ENCODE peak calls at places on chromosomes 6 and 20, in eight cellular contexts. U is activated B cell treated with CpG ODN at 0.5 μM for 24 hours, L is heart left ventricle, P is lung, C is fibroblast of the aortic adventitia, R is endothelial cell, Z is choroid plexus epithelial cell, J is GM13977. V is an unnamed sample.

GRCh38 chr20:32343438-32343837 is 14.7 kb upstream of the ASXL1 start:
- DNase-seq in R (no peak), L (no peak), C (peak; percentile 78), J (no peak), U (no peak), P (no peak), Z (peak; percentile 67), V (no peak)

GRCh38 chr20:52313335-52313963 is 121.9 kb upstream of the ZFP64 start:
- DNase-seq in C (peak; percentile 13), R (peak; percentile 9), P (no peak), L (no peak), J (no peak), U (no peak), Z (peak; percentile 59), V (no peak)

GRCh38 chr20:41149679-41150131 is 12.4 kb downstream of the PLCG1 start:
- DNase-seq in U (no peak), L (no peak), J (no peak), Z (peak; percentile 62), C (peak; percentile 77), P (no peak), R (no peak), V (no peak)

GRCh38 chr6:91352285-91352684 is 765.4 kb upstream of the MAP3K7 start:
- DNase-seq in R (no peak), J (no peak), U (no peak), Z (no peak), L (no peak), C (no peak), P (no peak), V (no peak)

GRCh38 chr6:170402318-170403040 is 95.9 kb downstream of the FAM120B start:
- DNase-seq in J (no peak), L (no peak), U (no peak), R (no peak), Z (no peak), C (no peak), P (no peak), V (no peak)

GRCh38 chr6:55277628-55278003 is 49.7 kb upstream of the GFRAL start:
- DNase-seq in R (no peak), J (no peak), Z (no peak), C (no peak), U (no peak), P (no peak), L (no peak), V (no peak)

GRCh38 chr6:117188627-117189201 is 76.6 kb upstream of the VGLL2 start:
- DNase-seq in L (no peak), J (no peak), Z (peak; percentile 12), P (no peak), R (no peak), C (no peak), U (no peak), V (no peak)

GRCh38 chr20:49607568-49607967 is 39.6 kb upstream of the PTGIS start:
- DNase-seq in C (no peak), L (no peak), J (no peak), Z (no peak), R (no peak), P (no peak), U (no peak), V (no peak)

GRCh38 chr20:2606507-2607006 is 45.9 kb upstream of the NOP56 start:
- DNase-seq in C (no peak), L (no peak), Z (peak; percentile 7), R (no peak), P (no peak), J (no peak), U (no peak), V (no peak)

GRCh38 chr20:45419188-45420091 is 3.5 kb downstream of the PIGT start:
- DNase-seq in U (no peak), Z (peak; percentile 81), C (peak; percentile 99), R (no peak), P (peak; percentile 67), L (no peak), J (peak; percentile 48), V (peak; percentile 47)

GRCh38 chr6:18307006-18307405 is 42.7 kb upstream of the DEK start:
- DNase-seq in J (no peak), C (peak; percentile 37), P (no peak), Z (peak; percentile 74), U (no peak), R (no peak), L (no peak), V (no peak)

GRCh38 chr6:155100087-155100486 is 105.0 kb downstream of the TIAM2 start:
- DNase-seq in P (no peak), U (no peak), L (peak; percentile 73), J (no peak), R (no peak), Z (no peak), C (no peak), V (no peak)

GRCh38 chr20:10576411-10576810 is 97.4 kb downstream of the JAG1 start:
- DNase-seq in Z (no peak), J (no peak), C (peak; percentile 47), R (no peak), P (no peak), L (no peak), U (no peak), V (no peak)

GRCh38 chr20:64245746-64246595 is 9.6 kb upstream of the PCMTD2 start:
- DNase-seq in Z (no peak), U (no peak), P (no peak), L (no peak), J (no peak), R (no peak), C (no peak), V (no peak)

GRCh38 chr20:51480507-51481270 is 61.8 kb downstream of the NFATC2 start:
- DNase-seq in P (no peak), R (no peak), J (peak; percentile 62), U (no peak), C (no peak), Z (no peak), L (no peak), V (peak; percentile 68)

GRCh38 chr6:142187209-142187608 is 40.1 kb downstream of the VTA1 start:
- DNase-seq in P (no peak), U (no peak), Z (peak; percentile 84), L (no peak), C (peak; percentile 47), R (no peak), J (no peak), V (no peak)

GRCh38 chr6:74731921-74732320 is 473.9 kb downstream of the COL12A1 start:
- DNase-seq in L (no peak), J (no peak), U (no peak), R (no peak), Z (peak; percentile 97), C (peak; percentile 49), P (no peak), V (no peak)

GRCh38 chr20:24628985-24629384 is 159.6 kb downstream of the SYNDIG1 start:
- DNase-seq in J (no peak), L (no peak), U (no peak), Z (no peak), R (no peak), P (no peak), C (no peak), V (no peak)

GRCh38 chr6:142088858-142089216 is 43.9 kb upstream of the GJE1 start:
- DNase-seq in P (no peak), L (peak; percentile 47), R (peak; percentile 63), Z (peak; percentile 55), C (peak; percentile 15), J (no peak), U (no peak), V (no peak)

GRCh38 chr6:142821860-142822259 is 123.1 kb downstream of the HIVEP2 start:
- DNase-seq in L (no peak), P (no peak), J (no peak), R (no peak), C (peak; percentile 54), U (no peak), Z (no peak), V (no peak)

GRCh38 chr6:105952762-105953700 is 133.1 kb upstream of the PRDM1 start:
- DNase-seq in J (no peak), R (no peak), L (no peak), Z (no peak), C (no peak), P (no peak), U (no peak), V (no peak)

DNA sequence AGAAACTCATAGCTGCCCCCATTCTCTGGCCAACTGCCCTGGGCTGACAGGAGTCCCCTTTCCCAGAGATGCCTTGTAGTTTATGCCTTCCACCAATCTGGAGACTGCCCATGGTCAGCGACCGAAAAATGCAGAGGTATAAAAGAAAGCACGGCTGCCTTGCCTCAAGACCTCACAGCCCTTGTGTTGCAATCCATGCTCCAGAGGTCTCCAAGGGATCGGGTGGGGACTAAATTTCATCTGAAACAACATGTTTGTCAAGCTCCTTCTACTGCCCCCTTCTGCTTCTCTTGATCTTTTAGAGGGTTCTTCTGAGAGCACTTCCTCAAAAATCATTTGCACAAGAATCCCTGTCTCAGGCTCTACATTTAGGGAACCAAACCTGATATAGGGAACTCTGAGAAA is 128.8 kb downstream of the PLCB1 start:
- DNase-seq in P (no peak), C (peak; percentile 16), U (no peak), L (peak; percentile 22), Z (no peak), J (no peak), R (no peak), V (no peak)
- TF ChIP-seq CTCF in P (no peak), C (no peak), U (no peak), L (no peak), Z (no peak), J (no peak), R (no peak), V (no peak)

DNA sequence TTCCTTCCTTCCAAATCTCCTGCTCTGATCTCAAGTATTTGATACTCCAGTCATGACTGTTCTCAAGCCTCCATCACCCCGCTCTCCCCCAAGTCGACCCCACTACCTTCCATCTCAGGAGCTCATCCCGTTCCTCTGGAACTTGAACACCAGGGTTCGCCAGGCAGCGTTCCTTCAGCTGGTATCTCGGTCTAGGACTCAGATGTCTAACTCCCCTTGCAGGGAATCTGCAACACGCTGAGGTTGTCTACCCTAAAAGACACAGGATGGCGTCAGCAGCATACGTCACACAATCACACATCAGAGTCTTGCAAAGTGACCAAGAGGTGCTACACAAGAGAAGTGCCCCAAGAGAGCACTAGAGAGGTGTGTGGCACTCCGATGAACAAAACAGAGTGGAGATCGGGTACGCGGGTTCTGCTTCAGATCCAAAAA is 706 bp downstream of the ZNF184 start:
- DNase-seq in P (peak; percentile 56), Z (peak; percentile 67), C (peak; percentile 75), U (no peak), L (no peak), R (peak; percentile 48), J (peak; percentile 55), V (peak; percentile 64)
- TF ChIP-seq CTCF in P (no peak), Z (peak; percentile 18), C (no peak), U (no peak), L (no peak), R (no peak), J (no peak), V (no peak)

GRCh38 chr6:20718705-20719653 is 184.7 kb downstream of the CDKAL1 start:
- DNase-seq in Z (no peak), P (no peak), U (no peak), R (no peak), C (no peak), L (no peak), J (no peak), V (no peak)
- TF ChIP-seq CTCF in Z (no peak), P (no peak), U (no peak), R (no peak), C (no peak), L (no peak), J (no peak), V (no peak)

DNA sequence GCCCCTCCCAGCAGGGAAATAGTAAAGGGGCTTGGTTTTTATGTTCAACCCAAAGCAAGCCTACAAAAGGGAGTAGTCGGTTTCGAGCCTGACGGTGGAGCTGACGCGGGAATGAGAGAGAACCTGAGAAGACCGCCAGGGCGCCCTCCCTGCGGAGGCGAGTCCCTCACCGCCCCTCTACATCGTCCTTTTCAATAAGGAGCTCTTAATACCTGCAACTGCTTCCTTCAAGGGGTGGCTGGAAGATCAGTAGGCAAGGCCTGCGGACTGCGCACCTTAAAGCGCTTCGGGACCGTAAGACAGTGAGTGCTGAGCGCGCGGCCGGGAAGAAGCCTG is 709 bp upstream of the ZNF76 start:
- DNase-seq in U (no peak), J (no peak), P (no peak), C (peak; percentile 58), R (peak; percentile 52), Z (peak; percentile 69), L (no peak), V (peak; percentile 63)
- TF ChIP-seq CTCF in U (no peak), J (no peak), P (no peak), C (no peak), R (no peak), Z (peak; percentile 35), L (peak; percentile 11), V (no peak)